ENCODE peak calls at places on chromosomes 3 and 15, in four cellular contexts. V is HepG2, W is HEK293T, S is GM12878. Q is an unnamed sample.

GRCh38 chr3:72274511-72275295 is 489.8 kb upstream of the PROK2 start:
- DNase-seq in V (no peak), W (no peak), S (no peak), Q (no peak)

GRCh38 chr3:185658504-185658912 is 72.4 kb downstream of the SENP2 start:
- DNase-seq in V (peak), W (no peak), S (no peak), Q (no peak)

GRCh38 chr15:82768414-82769081 is 37.3 kb downstream of the FSD2 start:
- DNase-seq in V (no peak), W (no peak), S (no peak), Q (no peak)

GRCh38 chr3:186418601-186419238 is 56.7 kb upstream of the DGKG start:
- DNase-seq in V (no peak), W (no peak), S (no peak), Q (peak)

GRCh38 chr3:77320514-77320913 is 280.6 kb downstream of the ROBO2 start:
- DNase-seq in V (peak), W (no peak), S (no peak), Q (peak)

GRCh38 chr15:58331903-58332675 is 99.7 kb upstream of the LIPC start:
- DNase-seq in V (peak), W (peak), S (peak), Q (peak)

GRCh38 chr3:30871720-30872119 is 22.7 kb downstream of the GADL1 start:
- DNase-seq in V (no peak), W (no peak), S (no peak), Q (no peak)

GRCh38 chr15:51332211-51333147 is 5.9 kb downstream of the CYP19A1 start:
- DNase-seq in V (no peak), W (no peak), S (no peak), Q (no peak)

GRCh38 chr3:17908399-17909191 is 166.2 kb upstream of the TBC1D5 start:
- DNase-seq in V (no peak), W (no peak), S (no peak), Q (no peak)

GRCh38 chr15:37397266-37398022 is 297.1 kb upstream of the MEIS2 start:
- DNase-seq in V (no peak), W (no peak), S (no peak), Q (no peak)

GRCh38 chr15:99963976-99964375 is 230.7 kb upstream of the LYSMD4 start:
- DNase-seq in V (no peak), W (no peak), S (no peak), Q (no peak)

GRCh38 chr3:134449277-134449676 is 36.5 kb downstream of the ANAPC13 start:
- DNase-seq in V (peak), W (peak), S (no peak), Q (peak)

GRCh38 chr3:99925584-99925983 is 107.9 kb downstream of the CMSS1 start:
- DNase-seq in V (no peak), W (no peak), S (no peak), Q (no peak)

GRCh38 chr15:60972301-60972700 is 256.8 kb downstream of the RORA start:
- DNase-seq in V (no peak), W (no peak), S (no peak), Q (no peak)

GRCh38 chr3:15636028-15636709 is 34.6 kb downstream of the BTD start:
- DNase-seq in V (no peak), W (no peak), S (no peak), Q (no peak)

GRCh38 chr3:14511623-14511965 is 28.5 kb downstream of the GRIP2 start:
- DNase-seq in V (no peak), W (no peak), S (no peak), Q (no peak)

GRCh38 chr3:188279696-188280398 is 125.9 kb downstream of the LPP start:
- DNase-seq in V (no peak), W (no peak), S (no peak), Q (no peak)

GRCh38 chr3:13215940-13216546 is 142.8 kb upstream of the IQSEC1 start:
- DNase-seq in V (peak), W (no peak), S (no peak), Q (no peak)

GRCh38 chr3:110644203-110644602 is 427.4 kb upstream of the NECTIN3 start:
- DNase-seq in V (no peak), W (no peak), S (no peak), Q (no peak)

GRCh38 chr3:44055951-44056350 is 185.7 kb upstream of the TOPAZ1 start:
- DNase-seq in V (no peak), W (no peak), S (no peak), Q (no peak)

GRCh38 chr3:192607798-192608197 is 119.5 kb downstream of the FGF12 start:
- DNase-seq in V (no peak), W (no peak), S (no peak), Q (no peak)

GRCh38 chr15:56468271-56468912 is 3.5 kb upstream of the MNS1 start:
- DNase-seq in V (no peak), W (no peak), S (peak), Q (no peak)

GRCh38 chr15:77122576-77122975 is 51.7 kb upstream of the TSPAN3 start:
- DNase-seq in V (no peak), W (no peak), S (peak), Q (no peak)

GRCh38 chr3:42013652-42014442 is 51.9 kb upstream of the ULK4 start:
- DNase-seq in V (no peak), W (peak), S (no peak), Q (peak)

GRCh38 chr3:59709702-59710555 is 660.1 kb upstream of the CFAP20DC start:
- DNase-seq in V (no peak), W (no peak), S (no peak), Q (no peak)

GRCh38 chr3:117238805-117239204 is 529.2 kb downstream of the TUSC7 start:
- DNase-seq in V (no peak), W (no peak), S (no peak), Q (no peak)

GRCh38 chr3:31906182-31906581 is 74.9 kb downstream of the OSBPL10 start:
- DNase-seq in V (no peak), W (no peak), S (no peak), Q (no peak)

GRCh38 chr3:120420360-120420759 is 30.4 kb downstream of the FSTL1 start:
- DNase-seq in V (no peak), W (no peak), S (no peak), Q (no peak)

GRCh38 chr3:105367063-105367405 is 325 bp downstream of the ALCAM start:
- DNase-seq in V (no peak), W (peak), S (no peak), Q (no peak)

GRCh38 chr3:129199366-129199765 is 15.7 kb upstream of the CNBP start:
- DNase-seq in V (no peak), W (no peak), S (no peak), Q (no peak)

GRCh38 chr3:150878290-150878689 is 26.9 kb downstream of the MINDY4B start:
- DNase-seq in V (no peak), W (no peak), S (no peak), Q (no peak)

GRCh38 chr15:39511000-39511914 is 69.6 kb upstream of the THBS1 start:
- DNase-seq in V (no peak), W (peak), S (no peak), Q (peak)

GRCh38 chr3:136042608-136043221 is 77.2 kb downstream of the PPP2R3A start:
- DNase-seq in V (peak), W (peak), S (no peak), Q (peak)

GRCh38 chr15:98420837-98421236 is 227.5 kb upstream of the IGF1R start:
- DNase-seq in V (no peak), W (no peak), S (no peak), Q (no peak)

GRCh38 chr3:141709126-141709770 is 28.9 kb upstream of the RNF7 start:
- DNase-seq in V (no peak), W (no peak), S (no peak), Q (no peak)

GRCh38 chr3:172517859-172518466 is 5.3 kb downstream of the TNFSF10 start:
- DNase-seq in V (no peak), W (no peak), S (no peak), Q (no peak)

GRCh38 chr15:62777657-62778056 is 264.9 kb upstream of the TPM1 start:
- DNase-seq in V (no peak), W (no peak), S (no peak), Q (no peak)

GRCh38 chr15:65044724-65045481 is at the start of gene SLC51B:
- DNase-seq in V (peak), W (no peak), S (no peak), Q (no peak)

DNA sequence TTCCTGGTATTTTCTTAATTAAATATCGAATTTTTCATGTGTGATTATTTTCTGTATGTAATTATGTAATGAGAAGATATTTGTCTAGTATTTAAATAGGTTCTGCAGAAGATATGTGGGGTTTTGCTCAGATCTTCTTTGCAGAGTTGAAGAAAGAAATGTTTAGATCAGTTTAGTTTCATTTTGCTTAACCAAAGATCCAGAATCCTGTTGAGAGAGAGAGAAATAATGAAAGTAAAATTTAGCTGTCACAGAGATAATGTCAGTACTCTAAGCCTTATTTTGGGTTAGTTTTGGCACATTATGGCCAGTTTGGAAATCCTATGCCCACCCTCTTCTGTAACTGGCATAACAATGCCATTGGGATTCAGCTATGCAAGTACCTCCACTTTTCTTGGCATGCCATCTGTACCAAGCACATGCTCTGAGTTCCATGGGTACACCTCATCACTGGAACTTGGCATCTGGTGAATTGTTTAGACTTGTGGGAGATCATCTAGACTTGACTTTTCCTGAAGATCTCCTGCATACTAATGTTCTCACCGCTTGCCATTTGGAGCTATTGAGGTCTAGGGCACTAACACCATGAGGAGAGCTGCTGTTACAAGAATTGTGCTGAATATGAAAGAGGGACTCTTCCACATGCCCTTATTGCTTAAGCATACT is 30.9 kb downstream of the PLSCR1 start:
- DNase-seq in V (no peak), W (no peak), S (no peak), Q (no peak)
- TF ChIP-seq FOXK2 in V (no peak), W (no peak), S (no peak), Q (no peak)

GRCh38 chr15:85164841-85165466 is 183.3 kb downstream of the PDE8A start:
- DNase-seq in V (no peak), W (no peak), S (no peak), Q (no peak)
- TF ChIP-seq FOXK2 in V (no peak), W (no peak), S (no peak), Q (no peak)

GRCh38 chr15:66251065-66251789 is 2.3 kb downstream of the MEGF11 start:
- DNase-seq in V (no peak), W (no peak), S (no peak), Q (no peak)
- TF ChIP-seq FOXK2 in V (no peak), W (no peak), S (no peak), Q (no peak)

GRCh38 chr3:153210116-153210515 is 48.1 kb downstream of the RAP2B start:
- DNase-seq in V (no peak), W (no peak), S (no peak), Q (peak)
- TF ChIP-seq FOXK2 in V (no peak), W (no peak), S (no peak), Q (no peak)

DNA sequence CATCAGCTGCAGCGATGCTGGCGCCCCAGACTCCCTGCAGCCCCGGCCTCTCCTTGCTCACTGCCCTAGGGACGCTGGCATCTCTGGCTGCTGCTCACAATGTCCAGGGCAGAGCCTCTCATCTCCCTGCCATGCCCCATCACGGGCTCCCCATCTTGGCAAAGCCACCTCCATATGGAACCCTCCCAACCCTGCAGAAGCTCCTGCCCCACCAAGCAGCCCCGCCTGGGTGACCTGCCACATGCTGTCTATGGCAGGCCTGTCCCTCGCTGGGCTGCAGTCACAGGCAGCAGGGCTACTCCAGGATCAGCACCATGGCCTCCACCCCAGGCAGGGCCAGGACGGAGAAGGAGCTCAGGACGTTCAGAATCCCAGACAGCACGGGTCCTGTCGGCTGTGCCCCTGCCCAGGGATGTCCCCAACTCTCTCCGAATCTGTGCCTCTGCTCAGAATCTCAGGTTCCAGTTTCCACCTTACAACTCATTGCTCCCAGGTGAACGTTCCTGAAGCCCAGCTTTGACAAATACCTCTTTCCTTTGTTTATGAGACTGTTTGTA is 58.4 kb downstream of the PLXNA1 start:
- DNase-seq in V (no peak), W (no peak), S (no peak), Q (no peak)
- TF ChIP-seq FOXK2 in V (no peak), W (no peak), S (no peak), Q (no peak)

DNA sequence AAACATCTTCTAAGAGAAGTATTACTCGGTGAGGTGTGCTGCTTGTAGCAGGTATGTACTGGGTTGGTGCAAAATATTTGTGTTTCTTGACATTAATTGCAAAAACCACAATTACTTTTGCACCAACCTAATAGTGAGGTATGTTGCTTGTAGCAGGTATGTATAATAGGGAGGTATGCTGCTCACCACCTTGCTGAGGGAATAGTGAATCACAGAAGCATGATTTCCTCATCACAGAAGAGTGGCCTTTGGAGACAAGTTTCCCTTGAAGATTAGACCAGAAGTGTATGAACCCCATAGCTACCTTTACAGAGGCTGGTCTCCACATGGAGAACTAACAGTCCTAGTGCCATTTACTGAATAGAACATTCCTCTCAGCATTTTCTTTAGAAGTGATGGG is 15.5 kb downstream of the DCP1A start:
- DNase-seq in V (no peak), W (no peak), S (no peak), Q (no peak)
- TF ChIP-seq FOXK2 in V (no peak), W (no peak), S (no peak), Q (no peak)

GRCh38 chr3:194134231-194134756 is 1.7 kb upstream of the HES1 start:
- DNase-seq in V (no peak), W (peak), S (no peak), Q (peak)
- TF ChIP-seq FOXK2 in V (no peak), W (no peak), S (no peak), Q (no peak)

GRCh38 chr3:38227989-38228388 is 37.6 kb upstream of the SLC22A13 start:
- DNase-seq in V (no peak), W (no peak), S (no peak), Q (no peak)
- TF ChIP-seq FOXK2 in V (no peak), W (no peak), S (no peak), Q (no peak)

Q was measured in K562.